ENCODE peak calls at places on chromosomes 4 and X, in seven cellular contexts. One of them, this sample, is unnamed.

GRCh38 chr4:53576676-53577372 is 14.5 kb downstream of the LNX1 start:
- DNase-seq in NAMALWA: no peak
- DNase-seq in AG04450: peak
- DNase-seq in right cardiac atrium: no peak
- DNase-seq in neural crest cell: no peak
- DNase-seq in T1000: no peak
- DNase-seq in A549: peak
- DNase-seq in this sample: peak

GRCh38 chr4:174316954-174317353 is 33.2 kb downstream of the CEP44 start:
- DNase-seq in right cardiac atrium: no peak
- DNase-seq in T1000: no peak
- DNase-seq in neural crest cell: no peak
- DNase-seq in AG04450: no peak
- DNase-seq in A549: no peak
- DNase-seq in NAMALWA: no peak
- DNase-seq in this sample: no peak

GRCh38 chrX:26918633-26919032 is 544.5 kb downstream of the PPP4R3C start:
- DNase-seq in T1000: no peak
- DNase-seq in right cardiac atrium: no peak
- DNase-seq in AG04450: no peak
- DNase-seq in neural crest cell: no peak
- DNase-seq in NAMALWA: peak
- DNase-seq in A549: peak
- DNase-seq in this sample: no peak

GRCh38 chrX:111102636-111103035 is 6.6 kb downstream of the PAK3 start:
- DNase-seq in T1000: no peak
- DNase-seq in NAMALWA: no peak
- DNase-seq in A549: no peak
- DNase-seq in AG04450: no peak
- DNase-seq in neural crest cell: no peak
- DNase-seq in right cardiac atrium: no peak
- DNase-seq in this sample: no peak

GRCh38 chrX:68942141-68942540 is 113.3 kb downstream of the EFNB1 start:
- DNase-seq in right cardiac atrium: no peak
- DNase-seq in T1000: no peak
- DNase-seq in neural crest cell: no peak
- DNase-seq in NAMALWA: no peak
- DNase-seq in AG04450: no peak
- DNase-seq in A549: no peak
- DNase-seq in this sample: no peak

GRCh38 chr4:76374744-76375143 is 46.2 kb downstream of the CCDC158 start:
- DNase-seq in A549: no peak
- DNase-seq in T1000: no peak
- DNase-seq in AG04450: no peak
- DNase-seq in neural crest cell: no peak
- DNase-seq in right cardiac atrium: no peak
- DNase-seq in NAMALWA: peak
- DNase-seq in this sample: no peak

GRCh38 chrX:147920161-147920666 is 8.5 kb downstream of the FMR1 start:
- DNase-seq in right cardiac atrium: no peak
- DNase-seq in AG04450: no peak
- DNase-seq in NAMALWA: no peak
- DNase-seq in A549: no peak
- DNase-seq in neural crest cell: no peak
- DNase-seq in T1000: no peak
- DNase-seq in this sample: no peak

GRCh38 chrX:37350034-37350365 is 836 bp downstream of the PRRG1 start:
- DNase-seq in T1000: no peak
- DNase-seq in A549: peak
- DNase-seq in neural crest cell: no peak
- DNase-seq in NAMALWA: no peak
- DNase-seq in right cardiac atrium: no peak
- DNase-seq in AG04450: no peak
- DNase-seq in this sample: no peak

GRCh38 chrX:48509245-48509590 is 426 bp downstream of the PORCN start:
- DNase-seq in AG04450: no peak
- DNase-seq in A549: no peak
- DNase-seq in right cardiac atrium: no peak
- DNase-seq in T1000: no peak
- DNase-seq in neural crest cell: no peak
- DNase-seq in NAMALWA: peak
- DNase-seq in this sample: no peak

GRCh38 chr4:40976343-40976742 is 226.6 kb downstream of the NSUN7 start:
- DNase-seq in neural crest cell: peak
- DNase-seq in right cardiac atrium: no peak
- DNase-seq in AG04450: peak
- DNase-seq in T1000: peak
- DNase-seq in A549: peak
- DNase-seq in NAMALWA: peak
- DNase-seq in this sample: no peak

GRCh38 chr4:36363024-36363423 is 81.6 kb downstream of the DTHD1 start:
- DNase-seq in T1000: no peak
- DNase-seq in A549: peak
- DNase-seq in AG04450: no peak
- DNase-seq in right cardiac atrium: no peak
- DNase-seq in neural crest cell: no peak
- DNase-seq in NAMALWA: no peak
- DNase-seq in this sample: no peak

GRCh38 chr4:83486457-83487129 is 1.7 kb upstream of the ABRAXAS1 start:
- DNase-seq in AG04450: no peak
- DNase-seq in A549: no peak
- DNase-seq in right cardiac atrium: no peak
- DNase-seq in T1000: no peak
- DNase-seq in neural crest cell: no peak
- DNase-seq in NAMALWA: no peak
- DNase-seq in this sample: no peak

This sample was measured in AG04449.